ENCODE peak calls at places on chromosomes 16 and 17, in ten cellular contexts. One of them, this sample, is unnamed.

GRCh38 chr16:53099318-53100130 is 44.7 kb downstream of the CHD9 start:
- DNase-seq in spleen: peak
- DNase-seq in A549: peak
- DNase-seq in IMR-90: peak
- DNase-seq in gastrocnemius medialis: peak
- DNase-seq in breast epithelium: peak
- DNase-seq in adrenal gland: peak
- DNase-seq in prostate gland: peak
- DNase-seq in heart left ventricle: peak
- DNase-seq in right lobe of liver: peak
- DNase-seq in this sample: peak

GRCh38 chr16:53822936-53823529 is 119.1 kb downstream of the FTO start:
- DNase-seq in spleen: no peak
- DNase-seq in A549: no peak
- DNase-seq in IMR-90: no peak
- DNase-seq in gastrocnemius medialis: no peak
- DNase-seq in breast epithelium: no peak
- DNase-seq in adrenal gland: no peak
- DNase-seq in prostate gland: no peak
- DNase-seq in heart left ventricle: no peak
- DNase-seq in right lobe of liver: no peak
- DNase-seq in this sample: no peak

GRCh38 chr16:88576307-88576706 is 6.1 kb downstream of the ZC3H18 start:
- DNase-seq in spleen: no peak
- DNase-seq in A549: no peak
- DNase-seq in IMR-90: no peak
- DNase-seq in gastrocnemius medialis: no peak
- DNase-seq in breast epithelium: no peak
- DNase-seq in adrenal gland: no peak
- DNase-seq in prostate gland: no peak
- DNase-seq in heart left ventricle: no peak
- DNase-seq in right lobe of liver: no peak
- DNase-seq in this sample: no peak

GRCh38 chr16:65658339-65659275 is 536.7 kb upstream of the CDH11 start:
- DNase-seq in spleen: no peak
- DNase-seq in A549: peak
- DNase-seq in IMR-90: peak
- DNase-seq in gastrocnemius medialis: no peak
- DNase-seq in breast epithelium: peak
- DNase-seq in adrenal gland: peak
- DNase-seq in prostate gland: peak
- DNase-seq in heart left ventricle: no peak
- DNase-seq in right lobe of liver: no peak
- DNase-seq in this sample: no peak

GRCh38 chr16:55703003-55704001 is 47.5 kb downstream of the SLC6A2 start:
- DNase-seq in spleen: no peak
- DNase-seq in A549: peak
- DNase-seq in IMR-90: peak
- DNase-seq in gastrocnemius medialis: no peak
- DNase-seq in breast epithelium: no peak
- DNase-seq in adrenal gland: peak
- DNase-seq in prostate gland: peak
- DNase-seq in heart left ventricle: no peak
- DNase-seq in right lobe of liver: no peak
- DNase-seq in this sample: no peak

GRCh38 chr17:52032454-52032853 is 126.1 kb downstream of the CA10 start:
- DNase-seq in spleen: no peak
- DNase-seq in A549: no peak
- DNase-seq in IMR-90: no peak
- DNase-seq in gastrocnemius medialis: no peak
- DNase-seq in breast epithelium: no peak
- DNase-seq in adrenal gland: no peak
- DNase-seq in prostate gland: peak
- DNase-seq in heart left ventricle: no peak
- DNase-seq in right lobe of liver: no peak
- DNase-seq in this sample: no peak

GRCh38 chr16:85266857-85267256 is 154.6 kb upstream of the CIBAR2 start:
- DNase-seq in spleen: no peak
- DNase-seq in A549: no peak
- DNase-seq in IMR-90: no peak
- DNase-seq in gastrocnemius medialis: no peak
- DNase-seq in breast epithelium: no peak
- DNase-seq in adrenal gland: no peak
- DNase-seq in prostate gland: no peak
- DNase-seq in heart left ventricle: no peak
- DNase-seq in right lobe of liver: no peak
- DNase-seq in this sample: no peak

GRCh38 chr17:2094891-2095535 is 40.1 kb downstream of the HIC1 start:
- DNase-seq in spleen: peak
- DNase-seq in A549: peak
- DNase-seq in IMR-90: peak
- DNase-seq in gastrocnemius medialis: no peak
- DNase-seq in breast epithelium: peak
- DNase-seq in adrenal gland: peak
- DNase-seq in prostate gland: peak
- DNase-seq in heart left ventricle: peak
- DNase-seq in right lobe of liver: peak
- DNase-seq in this sample: no peak

DNA sequence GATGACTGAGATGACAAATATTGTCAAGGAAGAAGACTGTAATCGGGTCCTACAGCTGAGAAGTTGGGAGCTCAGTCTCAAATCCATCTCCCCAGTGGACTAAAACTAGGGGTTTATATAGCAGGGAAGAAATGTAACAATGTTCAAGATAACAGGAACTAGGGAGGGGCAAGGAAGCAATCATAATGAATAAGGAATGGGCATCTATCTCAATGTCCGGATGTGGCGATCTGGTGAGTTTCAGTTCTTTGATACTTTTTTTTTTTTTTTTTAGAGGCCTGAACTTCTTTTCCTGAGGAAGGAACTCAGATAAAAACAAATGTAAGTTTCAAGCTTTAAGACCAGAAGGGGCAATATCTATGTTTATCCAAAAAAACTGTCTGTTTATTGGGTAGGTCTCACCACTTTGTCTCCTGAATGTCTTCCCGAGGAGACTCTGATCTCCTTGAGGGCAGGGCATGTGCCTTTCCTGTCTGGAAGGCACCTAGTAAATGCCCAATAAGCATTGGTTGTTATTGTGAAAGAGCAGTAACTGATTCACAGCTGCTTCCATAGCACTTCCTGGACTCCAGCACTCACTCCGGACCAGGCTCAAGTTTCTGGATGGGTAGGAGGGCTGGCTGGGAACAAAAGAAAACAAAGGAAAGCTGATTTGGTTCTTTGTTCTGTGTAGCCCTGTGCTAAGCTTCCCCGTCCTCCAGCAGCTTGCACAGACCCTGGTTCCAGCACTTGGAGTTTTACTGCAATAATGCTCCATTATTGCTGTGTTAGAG is 51.9 kb downstream of the MEOX1 start:
- DNase-seq in spleen: no peak
- DNase-seq in A549: no peak
- DNase-seq in IMR-90: peak
- DNase-seq in gastrocnemius medialis: no peak
- DNase-seq in breast epithelium: no peak
- DNase-seq in adrenal gland: no peak
- DNase-seq in prostate gland: no peak
- DNase-seq in heart left ventricle: no peak
- DNase-seq in right lobe of liver: no peak
- DNase-seq in this sample: no peak
- TF ChIP-seq POLR2A in spleen: no peak
- TF ChIP-seq POLR2A in A549: no peak
- TF ChIP-seq POLR2A in IMR-90: no peak
- TF ChIP-seq POLR2A in gastrocnemius medialis: no peak
- TF ChIP-seq POLR2A in breast epithelium: no peak
- TF ChIP-seq POLR2A in adrenal gland: no peak
- TF ChIP-seq POLR2A in prostate gland: no peak
- TF ChIP-seq POLR2A in heart left ventricle: no peak
- TF ChIP-seq POLR2A in right lobe of liver: no peak
- TF ChIP-seq POLR2A in this sample: no peak

GRCh38 chr17:11238710-11239109 is 2.3 kb upstream of the SHISA6 start:
- DNase-seq in spleen: no peak
- DNase-seq in A549: no peak
- DNase-seq in IMR-90: no peak
- DNase-seq in gastrocnemius medialis: no peak
- DNase-seq in breast epithelium: no peak
- DNase-seq in adrenal gland: no peak
- DNase-seq in prostate gland: peak
- DNase-seq in heart left ventricle: no peak
- DNase-seq in right lobe of liver: no peak
- DNase-seq in this sample: no peak

GRCh38 chr17:11241611-11242226 is 706 bp downstream of the SHISA6 start:
- DNase-seq in spleen: no peak
- DNase-seq in A549: no peak
- DNase-seq in IMR-90: no peak
- DNase-seq in gastrocnemius medialis: no peak
- DNase-seq in breast epithelium: no peak
- DNase-seq in adrenal gland: no peak
- DNase-seq in prostate gland: peak
- DNase-seq in heart left ventricle: peak
- DNase-seq in right lobe of liver: no peak
- DNase-seq in this sample: no peak

GRCh38 chr17:11240041-11240801 is 792 bp upstream of the SHISA6 start:
- DNase-seq in spleen: no peak
- DNase-seq in A549: no peak
- DNase-seq in IMR-90: no peak
- DNase-seq in gastrocnemius medialis: no peak
- DNase-seq in breast epithelium: no peak
- DNase-seq in adrenal gland: no peak
- DNase-seq in prostate gland: peak
- DNase-seq in heart left ventricle: peak
- DNase-seq in right lobe of liver: no peak
- DNase-seq in this sample: no peak

GRCh38 chr17:11239379-11239970 is 1.5 kb upstream of the SHISA6 start:
- DNase-seq in spleen: no peak
- DNase-seq in A549: no peak
- DNase-seq in IMR-90: no peak
- DNase-seq in gastrocnemius medialis: no peak
- DNase-seq in breast epithelium: no peak
- DNase-seq in adrenal gland: no peak
- DNase-seq in prostate gland: no peak
- DNase-seq in heart left ventricle: no peak
- DNase-seq in right lobe of liver: no peak
- DNase-seq in this sample: no peak

GRCh38 chr17:11240841-11241610 is at the start of gene SHISA6:
- DNase-seq in spleen: no peak
- DNase-seq in A549: no peak
- DNase-seq in IMR-90: no peak
- DNase-seq in gastrocnemius medialis: no peak
- DNase-seq in breast epithelium: no peak
- DNase-seq in adrenal gland: no peak
- DNase-seq in prostate gland: peak
- DNase-seq in heart left ventricle: no peak
- DNase-seq in right lobe of liver: no peak
- DNase-seq in this sample: no peak
- H3K4me3 ChIP-seq in spleen: no peak
- H3K4me3 ChIP-seq in A549: no peak
- H3K4me3 ChIP-seq in IMR-90: no peak
- H3K4me3 ChIP-seq in gastrocnemius medialis: peak
- H3K4me3 ChIP-seq in breast epithelium: peak
- H3K4me3 ChIP-seq in adrenal gland: no peak
- H3K4me3 ChIP-seq in prostate gland: peak
- H3K4me3 ChIP-seq in heart left ventricle: peak
- H3K4me3 ChIP-seq in right lobe of liver: no peak
- H3K4me3 ChIP-seq in this sample: peak

GRCh38 chr17:64781394-64781793 is 119.3 kb upstream of the SMURF2 start:
- DNase-seq in spleen: peak
- DNase-seq in A549: no peak
- DNase-seq in IMR-90: no peak
- DNase-seq in gastrocnemius medialis: no peak
- DNase-seq in breast epithelium: peak
- DNase-seq in adrenal gland: peak
- DNase-seq in prostate gland: peak
- DNase-seq in heart left ventricle: peak
- DNase-seq in right lobe of liver: peak
- DNase-seq in this sample: no peak

GRCh38 chr17:64781013-64781392 is 118.9 kb upstream of the SMURF2 start:
- DNase-seq in spleen: peak
- DNase-seq in A549: no peak
- DNase-seq in IMR-90: no peak
- DNase-seq in gastrocnemius medialis: no peak
- DNase-seq in breast epithelium: no peak
- DNase-seq in adrenal gland: no peak
- DNase-seq in prostate gland: no peak
- DNase-seq in heart left ventricle: no peak
- DNase-seq in right lobe of liver: no peak
- DNase-seq in this sample: no peak

GRCh38 chr17:64780096-64781012 is 118.2 kb upstream of the SMURF2 start:
- DNase-seq in spleen: peak
- DNase-seq in A549: peak
- DNase-seq in IMR-90: no peak
- DNase-seq in gastrocnemius medialis: no peak
- DNase-seq in breast epithelium: peak
- DNase-seq in adrenal gland: peak
- DNase-seq in prostate gland: peak
- DNase-seq in heart left ventricle: peak
- DNase-seq in right lobe of liver: peak
- DNase-seq in this sample: no peak

GRCh38 chr17:64783556-64784352 is 121.6 kb upstream of the SMURF2 start:
- DNase-seq in spleen: no peak
- DNase-seq in A549: no peak
- DNase-seq in IMR-90: no peak
- DNase-seq in gastrocnemius medialis: no peak
- DNase-seq in breast epithelium: no peak
- DNase-seq in adrenal gland: no peak
- DNase-seq in prostate gland: no peak
- DNase-seq in heart left ventricle: no peak
- DNase-seq in right lobe of liver: peak
- DNase-seq in this sample: no peak

DNA sequence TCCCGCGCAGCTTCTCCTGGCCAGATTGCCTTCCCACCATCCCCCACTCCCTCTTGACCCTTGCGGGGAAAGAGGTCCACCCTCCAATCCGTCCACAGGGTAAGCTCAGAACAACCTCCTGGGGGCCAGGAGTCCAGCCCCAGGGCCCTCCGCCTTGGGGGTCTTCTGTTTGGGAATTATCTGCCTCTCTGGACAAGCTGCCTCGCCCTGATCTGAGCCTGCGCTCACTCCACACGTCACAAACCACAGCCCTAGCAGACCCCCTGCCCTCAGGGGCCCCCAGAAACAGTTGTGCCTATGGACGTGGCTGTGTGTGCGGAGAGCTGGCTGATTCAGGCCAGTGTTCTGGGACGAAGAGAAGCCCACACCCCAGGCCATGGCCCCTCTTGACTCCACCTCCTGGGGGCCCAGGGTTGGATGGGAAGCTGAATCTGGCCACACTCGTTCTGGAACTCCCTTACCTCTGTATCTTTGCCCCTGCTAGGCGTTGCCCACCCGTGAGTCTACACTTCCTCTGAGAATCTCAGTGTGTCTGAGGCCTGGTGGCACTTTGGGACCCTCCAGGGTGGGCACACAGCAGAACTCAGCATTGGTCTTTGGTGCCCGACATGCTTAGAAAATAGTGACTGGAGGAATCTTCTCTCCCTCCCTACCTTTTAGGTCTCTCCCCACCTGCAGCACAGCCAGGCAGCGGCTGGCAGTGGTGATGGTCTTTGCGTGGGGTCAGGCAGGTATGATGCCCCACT is 119.9 kb upstream of the SMURF2 start:
- DNase-seq in spleen: no peak
- DNase-seq in A549: no peak
- DNase-seq in IMR-90: no peak
- DNase-seq in gastrocnemius medialis: no peak
- DNase-seq in breast epithelium: no peak
- DNase-seq in adrenal gland: no peak
- DNase-seq in prostate gland: no peak
- DNase-seq in heart left ventricle: no peak
- DNase-seq in right lobe of liver: peak
- DNase-seq in this sample: no peak
- TF ChIP-seq POLR2A in spleen: no peak
- TF ChIP-seq POLR2A in A549: no peak
- TF ChIP-seq POLR2A in IMR-90: no peak
- TF ChIP-seq POLR2A in gastrocnemius medialis: no peak
- TF ChIP-seq POLR2A in breast epithelium: no peak
- TF ChIP-seq POLR2A in adrenal gland: no peak
- TF ChIP-seq POLR2A in prostate gland: no peak
- TF ChIP-seq POLR2A in heart left ventricle: no peak
- TF ChIP-seq POLR2A in right lobe of liver: no peak
- TF ChIP-seq POLR2A in this sample: no peak

GRCh38 chr17:70139449-70139993 is 29.8 kb upstream of the KCNJ2 start:
- DNase-seq in spleen: no peak
- DNase-seq in A549: no peak
- DNase-seq in IMR-90: no peak
- DNase-seq in gastrocnemius medialis: no peak
- DNase-seq in breast epithelium: no peak
- DNase-seq in adrenal gland: no peak
- DNase-seq in prostate gland: peak
- DNase-seq in heart left ventricle: no peak
- DNase-seq in right lobe of liver: no peak
- DNase-seq in this sample: no peak

GRCh38 chr17:70134777-70135176 is 34.6 kb upstream of the KCNJ2 start:
- DNase-seq in spleen: no peak
- DNase-seq in A549: no peak
- DNase-seq in IMR-90: no peak
- DNase-seq in gastrocnemius medialis: no peak
- DNase-seq in breast epithelium: no peak
- DNase-seq in adrenal gland: no peak
- DNase-seq in prostate gland: no peak
- DNase-seq in heart left ventricle: no peak
- DNase-seq in right lobe of liver: no peak
- DNase-seq in this sample: no peak

GRCh38 chr17:70138309-70138865 is 30.9 kb upstream of the KCNJ2 start:
- DNase-seq in spleen: no peak
- DNase-seq in A549: peak
- DNase-seq in IMR-90: no peak
- DNase-seq in gastrocnemius medialis: peak
- DNase-seq in breast epithelium: no peak
- DNase-seq in adrenal gland: no peak
- DNase-seq in prostate gland: no peak
- DNase-seq in heart left ventricle: no peak
- DNase-seq in right lobe of liver: no peak
- DNase-seq in this sample: no peak

GRCh38 chr17:70136131-70136530 is 33.2 kb upstream of the KCNJ2 start:
- DNase-seq in spleen: no peak
- DNase-seq in A549: no peak
- DNase-seq in IMR-90: no peak
- DNase-seq in gastrocnemius medialis: no peak
- DNase-seq in breast epithelium: no peak
- DNase-seq in adrenal gland: no peak
- DNase-seq in prostate gland: no peak
- DNase-seq in heart left ventricle: no peak
- DNase-seq in right lobe of liver: no peak
- DNase-seq in this sample: no peak

GRCh38 chr17:70137451-70138230 is 31.7 kb upstream of the KCNJ2 start:
- DNase-seq in spleen: no peak
- DNase-seq in A549: peak
- DNase-seq in IMR-90: peak
- DNase-seq in gastrocnemius medialis: peak
- DNase-seq in breast epithelium: peak
- DNase-seq in adrenal gland: peak
- DNase-seq in prostate gland: peak
- DNase-seq in heart left ventricle: peak
- DNase-seq in right lobe of liver: no peak
- DNase-seq in this sample: no peak
- H3K4me3 ChIP-seq in spleen: no peak
- H3K4me3 ChIP-seq in A549: peak
- H3K4me3 ChIP-seq in IMR-90: peak
- H3K4me3 ChIP-seq in gastrocnemius medialis: peak
- H3K4me3 ChIP-seq in breast epithelium: peak
- H3K4me3 ChIP-seq in adrenal gland: peak
- H3K4me3 ChIP-seq in prostate gland: no peak
- H3K4me3 ChIP-seq in heart left ventricle: peak
- H3K4me3 ChIP-seq in right lobe of liver: peak
- H3K4me3 ChIP-seq in this sample: peak

This sample was measured in esophagus squamous epithelium.